ENCODE peak calls at places on chromosomes 3 and 15, in six cellular contexts. K is uterus, I is ovary, V is breast epithelium, J is IMR-90, W is H1. E is an unnamed sample.

GRCh38 chr15:67290319-67290718 is 35.7 kb downstream of the IQCH start:
- DNase-seq in V (no peak), I (no peak), W (no peak), K (no peak), J (no peak), E (no peak)

GRCh38 chr3:15330031-15330596 is 2.3 kb downstream of the SH3BP5 start:
- DNase-seq in K (peak), I (peak), V (no peak), W (no peak), J (peak), E (peak)

GRCh38 chr3:57803647-57804081 is 47.6 kb downstream of the SLMAP start:
- DNase-seq in K (peak), W (no peak), V (no peak), J (peak), I (no peak), E (peak)

GRCh38 chr3:10194328-10195071 is 29.8 kb downstream of the IRAK2 start:
- DNase-seq in W (no peak), K (no peak), J (no peak), I (no peak), V (no peak), E (no peak)

GRCh38 chr3:119898478-119899177 is 116.7 kb downstream of the NR1I2 start:
- DNase-seq in J (peak), V (no peak), I (no peak), K (no peak), W (no peak), E (no peak)

GRCh38 chr3:33687406-33688010 is 30.5 kb downstream of the CLASP2 start:
- DNase-seq in J (peak), I (no peak), K (no peak), V (no peak), W (no peak), E (no peak)

GRCh38 chr3:83034806-83035703 is 1273.6 kb upstream of the GBE1 start:
- DNase-seq in I (no peak), W (no peak), J (no peak), K (no peak), V (no peak), E (no peak)

GRCh38 chr15:63043391-63044076 is 987 bp downstream of the TPM1 start:
- DNase-seq in J (no peak), V (no peak), W (no peak), I (peak), K (peak), E (no peak)

GRCh38 chr3:13791501-13792490 is 88.1 kb downstream of the WNT7A start:
- DNase-seq in J (no peak), I (no peak), W (no peak), V (no peak), K (no peak), E (no peak)

GRCh38 chr3:111617912-111618601 is 22.9 kb upstream of the ZBED2 start:
- DNase-seq in K (no peak), J (peak), V (no peak), W (no peak), I (no peak), E (no peak)

GRCh38 chr15:29695486-29696167 is 126.6 kb downstream of the TJP1 start:
- DNase-seq in K (no peak), W (no peak), V (no peak), J (no peak), I (no peak), E (no peak)

GRCh38 chr15:95286911-95287769 is 1043.4 kb upstream of the NR2F2 start:
- DNase-seq in J (peak), V (no peak), K (no peak), I (no peak), W (peak), E (no peak)

GRCh38 chr3:171157286-171157685 is 130.8 kb upstream of the SLC2A2 start:
- DNase-seq in V (no peak), W (no peak), I (peak), J (no peak), K (peak), E (no peak)

GRCh38 chr3:171159822-171160157 is 133.3 kb upstream of the SLC2A2 start:
- DNase-seq in W (no peak), V (no peak), K (no peak), I (no peak), J (no peak), E (no peak)

GRCh38 chr3:171160326-171160725 is 133.8 kb upstream of the SLC2A2 start:
- DNase-seq in J (no peak), I (no peak), K (no peak), V (no peak), W (no peak), E (no peak)

GRCh38 chr3:171157980-171158379 is 131.5 kb upstream of the SLC2A2 start:
- DNase-seq in W (no peak), I (no peak), J (no peak), K (no peak), V (no peak), E (no peak)

DNA sequence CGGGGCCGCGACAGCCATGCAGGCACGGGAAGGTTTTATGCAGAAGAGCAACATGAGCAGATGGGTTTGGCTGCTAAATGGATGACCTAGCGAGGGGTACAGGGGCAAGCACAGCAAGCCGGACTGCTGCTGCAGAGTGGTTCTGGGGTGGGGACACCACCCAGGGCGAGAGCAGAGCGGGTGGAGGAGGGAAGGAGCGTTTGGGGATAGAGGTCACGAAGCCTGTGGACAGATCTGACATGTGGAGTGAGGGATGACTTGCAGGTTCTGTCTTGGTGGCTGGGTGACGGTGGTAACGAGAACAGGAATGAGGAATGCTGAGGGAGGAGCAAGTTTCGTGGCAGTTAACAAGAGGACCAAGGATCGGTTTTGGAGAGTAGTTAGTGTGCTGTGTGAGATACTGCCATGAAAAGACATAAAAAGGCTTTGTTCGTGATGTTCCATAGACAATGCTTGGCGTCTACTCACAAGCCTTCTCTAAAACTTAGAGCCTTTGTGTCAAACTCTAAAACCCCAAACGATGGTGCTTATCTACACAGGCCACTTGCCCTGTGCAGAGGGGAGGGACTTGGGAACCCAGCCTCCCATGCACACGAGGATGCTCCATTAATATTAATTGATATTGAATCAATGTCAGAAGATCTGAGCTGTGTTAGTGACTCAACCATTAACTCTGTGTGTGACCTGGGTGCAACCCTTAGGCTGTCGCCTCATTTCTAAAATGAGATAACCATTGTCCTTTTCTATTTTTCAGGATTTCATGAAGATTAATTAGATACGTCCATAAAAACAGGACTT is 132.7 kb upstream of the SLC2A2 start:
- DNase-seq in I (no peak), V (no peak), W (no peak), K (no peak), J (no peak), E (no peak)
- TF ChIP-seq POLR2A in I (no peak), V (no peak), W (no peak), K (no peak), J (no peak), E (no peak)

GRCh38 chr3:160478338-160478737 is 28.8 kb upstream of the TRIM59 start:
- DNase-seq in K (no peak), I (no peak), W (no peak), J (peak), V (no peak), E (no peak)
- TF ChIP-seq CTCF in K (no peak), I (no peak), W (no peak), J (no peak), V (no peak), E (no peak)

GRCh38 chr15:89399390-89400120 is 64.9 kb upstream of the POLG start:
- DNase-seq in I (no peak), V (no peak), J (no peak), K (no peak), W (no peak), E (no peak)
- H3K4me3 ChIP-seq in I (no peak), V (peak), J (no peak), K (peak), W (peak), E (no peak)

DNA sequence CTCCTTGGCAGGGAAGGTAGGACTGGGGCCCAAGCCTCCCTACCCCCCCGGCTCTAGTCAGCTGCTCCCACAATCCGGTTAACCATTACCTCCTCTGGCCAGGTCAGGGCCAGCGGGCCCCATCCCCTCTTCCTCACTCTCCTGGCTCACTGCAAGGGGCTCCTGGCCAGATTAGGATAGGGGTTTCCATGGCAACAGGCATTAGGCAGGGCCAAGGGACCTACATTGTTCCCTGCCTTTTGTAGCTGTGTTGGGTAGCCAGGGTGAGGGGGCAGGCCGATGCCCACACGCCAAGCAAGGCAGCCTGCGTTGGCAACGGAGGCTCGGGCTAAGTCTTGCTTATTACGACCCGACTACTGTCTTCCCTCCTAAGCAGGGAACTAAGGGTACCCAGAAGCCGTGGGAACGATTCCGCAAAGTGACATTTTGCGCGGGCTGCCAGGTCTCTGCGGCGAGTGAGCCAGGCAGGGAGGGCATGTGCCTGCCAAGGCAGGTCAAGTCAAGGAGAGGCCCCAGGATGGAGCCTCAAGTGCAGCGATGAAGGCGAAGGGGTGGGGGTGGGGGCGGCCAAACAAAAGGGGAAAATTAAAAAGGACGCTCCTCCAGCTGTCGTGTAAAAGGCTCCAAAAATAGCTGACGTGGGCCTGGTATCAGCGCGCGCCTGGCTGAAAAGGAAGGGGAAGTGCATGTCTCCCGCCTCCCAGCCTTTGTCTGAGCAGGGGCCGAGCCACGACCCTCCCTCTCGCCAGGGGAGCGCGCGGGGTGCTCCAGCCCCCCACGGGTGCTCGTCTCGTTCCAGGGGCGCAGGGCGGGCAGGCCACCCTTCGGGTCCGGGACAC is 919 bp downstream of the IDH2 start:
- DNase-seq in W (no peak), V (no peak), J (no peak), K (peak), I (peak), E (no peak)
- TF ChIP-seq POLR2A in W (no peak), V (no peak), J (no peak), K (no peak), I (no peak), E (no peak)

GRCh38 chr3:852033-852432 is 240.8 kb upstream of the CNTN6 start:
- DNase-seq in W (no peak), I (no peak), J (no peak), V (no peak), K (no peak), E (no peak)
- TF ChIP-seq CTCF in W (no peak), I (no peak), J (no peak), V (no peak), K (no peak), E (no peak)

GRCh38 chr3:25662921-25663320 is 1.8 kb downstream of the TOP2B start:
- DNase-seq in V (no peak), K (no peak), I (no peak), W (no peak), J (peak), E (no peak)

GRCh38 chr3:25663324-25664065 is 1.2 kb downstream of the TOP2B start:
- DNase-seq in I (no peak), J (peak), V (no peak), K (no peak), W (no peak), E (no peak)

GRCh38 chr3:25664066-25664809 is 469 bp downstream of the TOP2B start:
- DNase-seq in I (peak), K (peak), W (peak), V (peak), J (peak), E (peak)

GRCh38 chr3:25664810-25665645 is at the start of gene TOP2B:
- DNase-seq in K (peak), W (peak), V (peak), I (peak), J (peak), E (peak)

GRCh38 chr3:25665646-25666136 is 984 bp upstream of the TOP2B start:
- DNase-seq in J (no peak), K (no peak), V (no peak), I (no peak), W (no peak), E (no peak)
- H3K4me3 ChIP-seq in J (peak), K (peak), V (peak), I (peak), W (peak), E (no peak)